ENCODE peak calls at places on chromosomes 16 and 17, in ten cellular contexts. W is body of pancreas; F is mucosa of descending colon; T is MM.1S; E is spleen; Q is lower lobe of right lung; Y is CD8-positive, alpha-beta memory T cell; Z is heart left ventricle; B is lung; G is pancreas. X is an unnamed sample.
A peak's percentile ranks its signal among the peaks of the same experiment; 100 is the strongest.

GRCh38 chr17:34291721-34292348 is 6.3 kb downstream of the CCL11 start:
- DNase-seq in Z (no peak), B (no peak), T (no peak), F (no peak), G (no peak), E (no peak), W (no peak), Q (no peak), Y (no peak), X (no peak)

GRCh38 chr16:57630931-57631845 is 2.8 kb downstream of the ADGRG1 start:
- DNase-seq in W (no peak), Y (no peak), G (no peak), Q (no peak), F (no peak), E (no peak), B (no peak), Z (no peak), T (no peak), X (no peak)

GRCh38 chr17:59678946-59679345 is 28.3 kb downstream of the PTRH2 start:
- DNase-seq in Z (no peak), T (no peak), B (no peak), Q (no peak), E (no peak), F (no peak), Y (no peak), W (no peak), G (no peak), X (no peak)

GRCh38 chr17:17800504-17801021 is 36.2 kb downstream of the SREBF1 start:
- DNase-seq in Q (no peak), Y (no peak), B (no peak), E (no peak), W (no peak), F (no peak), T (no peak), G (no peak), Z (no peak), X (no peak)

GRCh38 chr16:9139965-9140364 is 48.5 kb downstream of the HAPSTR1 start:
- DNase-seq in W (no peak), Z (peak; percentile 7), G (no peak), F (no peak), E (peak; percentile 39), T (no peak), Q (peak; percentile 20), Y (no peak), B (no peak), X (no peak)

GRCh38 chr17:16954541-16954940 is 17.4 kb downstream of the TNFRSF13B start:
- DNase-seq in Y (no peak), T (no peak), G (no peak), Z (no peak), Q (no peak), B (no peak), F (no peak), W (no peak), E (peak; percentile 41), X (no peak)

GRCh38 chr17:78343099-78343432 is 16.8 kb downstream of the SOCS3 start:
- DNase-seq in W (no peak), E (peak; percentile 91), T (no peak), Y (no peak), Z (peak; percentile 84), G (peak; percentile 31), F (peak; percentile 65), Q (peak; percentile 81), B (peak; percentile 72), X (no peak)

GRCh38 chr17:38435795-38436194 is 7.5 kb downstream of the ARHGAP23 start:
- DNase-seq in T (no peak), Z (no peak), E (no peak), F (no peak), W (no peak), B (no peak), Y (no peak), G (no peak), Q (no peak), X (no peak)

GRCh38 chr17:20989991-20990855 is 52.6 kb downstream of the USP22 start:
- DNase-seq in Z (no peak), Y (no peak), W (no peak), G (no peak), E (no peak), B (no peak), Q (no peak), F (peak; percentile 3), T (no peak), X (no peak)

GRCh38 chr16:49399594-49400364 is 26.2 kb downstream of the C16orf78 start:
- DNase-seq in W (no peak), Y (no peak), E (no peak), Q (no peak), T (peak; percentile 39), G (no peak), F (no peak), Z (no peak), B (no peak), X (no peak)

GRCh38 chr16:85524630-85525463 is 88.3 kb upstream of the GSE1 start:
- DNase-seq in Z (peak; percentile 86), W (no peak), T (no peak), Y (no peak), G (no peak), Q (peak; percentile 90), B (peak; percentile 76), E (peak; percentile 91), F (peak; percentile 52), X (peak; percentile 31)

GRCh38 chr17:42153919-42154491 is 784 bp downstream of the RAB5C start:
- DNase-seq in F (no peak), W (no peak), Q (no peak), B (no peak), Y (no peak), Z (no peak), G (no peak), E (no peak), T (no peak), X (peak; percentile 50)

GRCh38 chr16:2776500-2777139 is 460 bp downstream of the ELOB start:
- DNase-seq in E (peak; percentile 91), Z (no peak), B (no peak), T (peak; percentile 36), F (no peak), W (no peak), Y (peak; percentile 29), Q (peak; percentile 67), G (no peak), X (no peak)

GRCh38 chr17:7883781-7884386 is 4.7 kb upstream of the CHD3 start:
- DNase-seq in Y (peak; percentile 26), T (no peak), G (no peak), Q (no peak), F (no peak), B (no peak), Z (no peak), W (no peak), E (no peak), X (no peak)

GRCh38 chr17:70794757-70795156 is 625.4 kb downstream of the KCNJ2 start:
- DNase-seq in T (no peak), Y (no peak), Z (no peak), Q (no peak), B (no peak), F (no peak), G (no peak), W (no peak), E (no peak), X (no peak)
- H3K9me3 ChIP-seq in T (no peaks in the 10 kb centered on the region), Y (no peaks in the 10 kb centered on the region), Z (peaks cover 7% of the 10 kb centered on the region), Q (no peaks in the 10 kb centered on the region), B (no peaks in the 10 kb centered on the region), F (no peaks in the 10 kb centered on the region), G (no peaks in the 10 kb centered on the region), W (no peaks in the 10 kb centered on the region), E (no peaks in the 10 kb centered on the region), X (no peaks in the 10 kb centered on the region)

DNA sequence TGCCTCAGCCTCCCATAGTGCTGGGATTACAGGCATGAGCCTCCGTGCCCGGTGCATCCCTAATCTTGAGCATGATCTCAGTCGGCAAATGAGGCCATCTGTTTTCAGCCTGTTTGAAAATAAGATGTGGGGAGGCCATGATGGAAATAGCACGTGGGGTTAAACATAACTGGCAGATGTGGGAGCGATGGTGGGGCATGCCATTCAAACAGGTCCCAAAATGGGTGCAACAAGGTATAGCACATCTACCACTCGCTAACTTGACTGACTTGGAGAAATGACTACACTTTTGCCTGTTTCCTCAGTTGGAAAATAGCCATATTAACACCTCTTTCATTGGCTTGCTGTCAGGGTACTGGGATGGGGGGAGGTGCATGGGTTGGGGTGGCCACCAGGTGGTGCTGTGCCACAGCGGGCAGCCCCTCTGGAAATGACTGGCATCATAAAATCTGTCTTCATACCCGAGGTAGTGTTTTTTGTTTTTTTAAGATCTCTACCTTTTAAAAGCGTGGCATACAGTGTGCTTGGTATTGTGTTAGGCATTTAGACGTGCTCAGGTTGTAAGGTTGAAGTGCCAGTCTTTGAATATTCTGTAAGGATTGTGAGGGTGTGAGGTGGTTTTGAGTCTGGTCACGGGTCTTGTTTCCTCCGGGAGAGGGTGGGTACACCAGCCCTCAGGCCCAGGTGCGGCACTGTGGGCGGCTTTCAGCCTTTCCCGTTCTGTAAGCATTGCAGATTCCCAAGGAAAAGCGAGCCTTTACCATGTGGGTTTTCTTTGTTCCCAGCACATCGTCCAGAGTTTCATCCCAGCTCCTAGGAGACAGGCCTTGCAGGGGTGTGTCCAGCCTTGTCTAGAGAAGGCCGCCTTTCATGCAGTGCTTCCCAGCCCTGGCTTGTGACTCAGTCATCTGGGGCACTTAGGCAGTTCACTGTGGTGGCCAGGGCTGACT is 2.9 kb upstream of the TTYH2 start:
- DNase-seq in Z (peak; percentile 79), F (peak; percentile 80), B (peak; percentile 74), E (peak; percentile 91), T (peak; percentile 45), Q (peak; percentile 75), W (peak; percentile 78), G (peak; percentile 77), Y (peak; percentile 77), X (peak; percentile 49)
- H3K4me1 ChIP-seq in Z (peaks cover 65% of the 10 kb centered on the region), F (peaks cover 39% of the 10 kb centered on the region), B (peaks cover 4% of the 10 kb centered on the region), E (peaks cover 39% of the 10 kb centered on the region), T (peaks cover 14% of the 10 kb centered on the region), Q (peaks cover 66% of the 10 kb centered on the region), W (peaks cover 74% of the 10 kb centered on the region), G (peaks cover 6% of the 10 kb centered on the region), Y (peaks cover 42% of the 10 kb centered on the region), X (peaks cover 47% of the 10 kb centered on the region)

DNA sequence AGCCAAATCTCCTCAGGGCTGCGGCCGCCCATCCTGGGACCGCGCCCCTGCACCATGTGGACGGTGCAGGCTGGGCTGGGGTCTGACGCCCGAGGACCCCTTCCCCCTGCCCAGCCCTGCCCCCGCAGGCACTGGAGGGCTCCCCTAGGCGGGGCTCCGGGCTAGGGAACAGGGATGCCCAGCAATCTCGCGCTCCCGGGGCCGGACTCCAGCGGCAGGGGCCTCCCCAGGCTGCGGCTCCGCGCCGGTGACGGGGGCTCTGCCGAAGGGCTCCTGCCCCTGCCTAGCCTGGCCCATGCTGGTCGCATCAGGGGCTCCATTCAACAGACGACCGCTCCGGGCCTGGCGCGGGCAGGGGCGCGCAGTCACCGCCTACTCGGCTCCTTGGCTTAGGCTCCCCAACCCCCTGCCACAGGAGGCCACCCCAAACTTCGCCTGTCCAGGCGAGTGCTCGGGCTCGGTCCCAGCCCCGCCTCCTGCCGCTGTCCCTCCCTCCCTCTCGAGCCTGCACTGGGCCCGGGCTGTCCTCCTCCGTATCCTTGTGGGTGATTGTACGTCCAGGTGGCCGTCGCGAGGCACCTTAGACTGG is 27.4 kb upstream of the ADORA2B start:
- DNase-seq in F (no peak), E (no peak), W (no peak), Z (no peak), T (no peak), Y (no peak), G (no peak), Q (no peak), B (no peak), X (no peak)
- H3K4me3 ChIP-seq in F (no peak overlapping the region), E (no peak overlapping the region), W (no peak overlapping the region), Z (peak overlapping the region; percentile 26), T (no peak overlapping the region), Y (no peak overlapping the region), G (peak overlapping the region; percentile 6), Q (peak overlapping the region; percentile 21), B (no peak overlapping the region), X (no peak overlapping the region)

DNA sequence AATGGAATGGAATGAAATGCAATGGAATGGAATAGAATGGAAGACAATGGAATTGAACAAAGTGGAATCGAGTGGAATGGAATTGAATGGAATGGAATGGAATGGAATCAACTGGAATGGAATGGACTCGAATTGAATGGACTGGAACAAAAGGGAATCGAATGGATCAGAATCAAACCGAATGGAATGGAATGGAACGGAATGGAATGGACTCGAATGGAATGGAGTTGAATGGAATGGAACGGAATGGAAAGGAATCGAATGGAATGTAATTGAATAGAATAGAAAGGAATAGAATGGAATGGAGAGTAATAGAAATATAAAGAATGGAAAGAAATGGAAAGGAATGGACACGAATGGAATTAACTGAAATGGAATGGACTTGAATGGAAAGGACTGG is 475.2 kb upstream of the WSB1 start:
- DNase-seq in Q (no peak), Y (no peak), T (no peak), E (no peak), F (no peak), W (no peak), B (no peak), G (no peak), Z (no peak), X (peak; percentile 3)
- H3K9me3 ChIP-seq in Q (peaks cover 87% of the 10 kb centered on the region), Y (peaks cover 26% of the 10 kb centered on the region), T (no peaks in the 10 kb centered on the region), E (peaks cover 63% of the 10 kb centered on the region), F (peaks cover 97% of the 10 kb centered on the region), W (peaks cover 39% of the 10 kb centered on the region), B (peaks cover 12% of the 10 kb centered on the region), G (no peaks in the 10 kb centered on the region), Z (peaks cover 92% of the 10 kb centered on the region), X (peaks cover 19% of the 10 kb centered on the region)

X was measured in HAP-1.